ENCODE peak calls at places on chromosomes 7 and 10, in six cellular contexts. One of them, this sample, is unnamed.

GRCh38 chr10:82811621-82812020 is 936.6 kb downstream of the NRG3 start:
- DNase-seq in tibial artery: no peak
- DNase-seq in CD4-positive, CD25-positive, alpha-beta regulatory T cell: no peak
- DNase-seq in CD4-positive, alpha-beta memory T cell: no peak
- DNase-seq in Peyer's patch: no peak
- DNase-seq in MM.1S: peak; percentile 21
- DNase-seq in this sample: no peak

GRCh38 chr7:44590910-44591309 is 8.9 kb upstream of the TMED4 start:
- DNase-seq in Peyer's patch: no peak
- DNase-seq in CD4-positive, CD25-positive, alpha-beta regulatory T cell: no peak
- DNase-seq in MM.1S: no peak
- DNase-seq in tibial artery: peak; percentile 16
- DNase-seq in CD4-positive, alpha-beta memory T cell: no peak
- DNase-seq in this sample: no peak

GRCh38 chr7:109376576-109376975 is 806.9 kb downstream of the DNAJB9 start:
- DNase-seq in Peyer's patch: no peak
- DNase-seq in tibial artery: no peak
- DNase-seq in MM.1S: no peak
- DNase-seq in CD4-positive, CD25-positive, alpha-beta regulatory T cell: no peak
- DNase-seq in CD4-positive, alpha-beta memory T cell: no peak
- DNase-seq in this sample: no peak

GRCh38 chr7:72326365-72326764 is 85.8 kb downstream of the CALN1 start:
- DNase-seq in tibial artery: no peak
- DNase-seq in CD4-positive, alpha-beta memory T cell: no peak
- DNase-seq in Peyer's patch: no peak
- DNase-seq in CD4-positive, CD25-positive, alpha-beta regulatory T cell: no peak
- DNase-seq in MM.1S: no peak
- DNase-seq in this sample: no peak

GRCh38 chr10:44968101-44968886 is 8.7 kb downstream of the RASSF4 start:
- DNase-seq in CD4-positive, alpha-beta memory T cell: no peak
- DNase-seq in tibial artery: peak; percentile 88
- DNase-seq in Peyer's patch: peak; percentile 57
- DNase-seq in MM.1S: no peak
- DNase-seq in CD4-positive, CD25-positive, alpha-beta regulatory T cell: peak; percentile 38
- DNase-seq in this sample: no peak

GRCh38 chr7:3149961-3150516 is 106.4 kb upstream of the CARD11 start:
- DNase-seq in tibial artery: peak; percentile 25
- DNase-seq in CD4-positive, alpha-beta memory T cell: no peak
- DNase-seq in CD4-positive, CD25-positive, alpha-beta regulatory T cell: no peak
- DNase-seq in MM.1S: no peak
- DNase-seq in Peyer's patch: peak; percentile 24
- DNase-seq in this sample: no peak

GRCh38 chr10:99370993-99371392 is 41.8 kb downstream of the CNNM1 start:
- DNase-seq in MM.1S: peak; percentile 67
- DNase-seq in Peyer's patch: no peak
- DNase-seq in CD4-positive, CD25-positive, alpha-beta regulatory T cell: peak; percentile 10
- DNase-seq in CD4-positive, alpha-beta memory T cell: no peak
- DNase-seq in tibial artery: no peak
- DNase-seq in this sample: no peak

GRCh38 chr10:34764347-34764991 is 50.6 kb downstream of the PARD3 start:
- DNase-seq in Peyer's patch: no peak
- DNase-seq in CD4-positive, CD25-positive, alpha-beta regulatory T cell: no peak
- DNase-seq in tibial artery: no peak
- DNase-seq in CD4-positive, alpha-beta memory T cell: no peak
- DNase-seq in MM.1S: no peak
- DNase-seq in this sample: no peak

GRCh38 chr10:30534465-30535144 is 94.9 kb downstream of the LYZL2 start:
- DNase-seq in CD4-positive, CD25-positive, alpha-beta regulatory T cell: peak; percentile 82
- DNase-seq in tibial artery: peak; percentile 82
- DNase-seq in MM.1S: peak; percentile 77
- DNase-seq in CD4-positive, alpha-beta memory T cell: peak; percentile 77
- DNase-seq in Peyer's patch: peak; percentile 82
- DNase-seq in this sample: peak; percentile 74

GRCh38 chr7:50229964-50230363 is 74.6 kb upstream of the IKZF1 start:
- DNase-seq in tibial artery: no peak
- DNase-seq in CD4-positive, CD25-positive, alpha-beta regulatory T cell: peak; percentile 59
- DNase-seq in Peyer's patch: no peak
- DNase-seq in CD4-positive, alpha-beta memory T cell: no peak
- DNase-seq in MM.1S: peak; percentile 42
- DNase-seq in this sample: no peak

GRCh38 chr7:128380807-128381130 is 19.3 kb upstream of the PRRT4 start:
- DNase-seq in CD4-positive, CD25-positive, alpha-beta regulatory T cell: no peak
- DNase-seq in tibial artery: no peak
- DNase-seq in MM.1S: no peak
- DNase-seq in CD4-positive, alpha-beta memory T cell: no peak
- DNase-seq in Peyer's patch: no peak
- DNase-seq in this sample: no peak

GRCh38 chr7:20786421-20786778 is 286 bp downstream of the SP8 start:
- DNase-seq in Peyer's patch: no peak
- DNase-seq in MM.1S: no peak
- DNase-seq in CD4-positive, alpha-beta memory T cell: no peak
- DNase-seq in tibial artery: no peak
- DNase-seq in CD4-positive, CD25-positive, alpha-beta regulatory T cell: no peak
- DNase-seq in this sample: no peak

GRCh38 chr7:114478384-114478783 is 63.8 kb downstream of the FOXP2 start:
- DNase-seq in MM.1S: peak; percentile 37
- DNase-seq in Peyer's patch: no peak
- DNase-seq in tibial artery: no peak
- DNase-seq in CD4-positive, CD25-positive, alpha-beta regulatory T cell: no peak
- DNase-seq in CD4-positive, alpha-beta memory T cell: no peak
- DNase-seq in this sample: no peak

GRCh38 chr10:116989439-116989838 is 15.5 kb downstream of the SHTN1 start:
- DNase-seq in Peyer's patch: no peak
- DNase-seq in CD4-positive, CD25-positive, alpha-beta regulatory T cell: no peak
- DNase-seq in CD4-positive, alpha-beta memory T cell: no peak
- DNase-seq in MM.1S: no peak
- DNase-seq in tibial artery: no peak
- DNase-seq in this sample: no peak

GRCh38 chr10:24453404-24453830 is 244.5 kb downstream of the KIAA1217 start:
- DNase-seq in CD4-positive, alpha-beta memory T cell: no peak
- DNase-seq in Peyer's patch: no peak
- DNase-seq in MM.1S: no peak
- DNase-seq in tibial artery: no peak
- DNase-seq in CD4-positive, CD25-positive, alpha-beta regulatory T cell: no peak
- DNase-seq in this sample: no peak

GRCh38 chr10:72104472-72105097 is 16.2 kb upstream of the SPOCK2 start:
- DNase-seq in tibial artery: no peak
- DNase-seq in CD4-positive, alpha-beta memory T cell: no peak
- DNase-seq in MM.1S: no peak
- DNase-seq in Peyer's patch: no peak
- DNase-seq in CD4-positive, CD25-positive, alpha-beta regulatory T cell: no peak
- DNase-seq in this sample: no peak

GRCh38 chr7:40474790-40475680 is 340.2 kb downstream of the SUGCT start:
- DNase-seq in tibial artery: no peak
- DNase-seq in CD4-positive, alpha-beta memory T cell: no peak
- DNase-seq in MM.1S: peak; percentile 88
- DNase-seq in CD4-positive, CD25-positive, alpha-beta regulatory T cell: peak; percentile 27
- DNase-seq in Peyer's patch: no peak
- DNase-seq in this sample: no peak

GRCh38 chr7:6628045-6628444 is 9.1 kb upstream of the ZNF316 start:
- DNase-seq in MM.1S: no peak
- DNase-seq in CD4-positive, CD25-positive, alpha-beta regulatory T cell: no peak
- DNase-seq in CD4-positive, alpha-beta memory T cell: no peak
- DNase-seq in Peyer's patch: no peak
- DNase-seq in tibial artery: peak; percentile 60
- DNase-seq in this sample: no peak

GRCh38 chr7:70646551-70647248 is 485.2 kb upstream of the GALNT17 start:
- DNase-seq in CD4-positive, alpha-beta memory T cell: no peak
- DNase-seq in CD4-positive, CD25-positive, alpha-beta regulatory T cell: no peak
- DNase-seq in tibial artery: no peak
- DNase-seq in MM.1S: no peak
- DNase-seq in Peyer's patch: no peak
- DNase-seq in this sample: no peak

GRCh38 chr10:102770108-102770482 is 26.3 kb downstream of the WBP1L start:
- DNase-seq in MM.1S: no peak
- DNase-seq in CD4-positive, alpha-beta memory T cell: no peak
- DNase-seq in Peyer's patch: no peak
- DNase-seq in CD4-positive, CD25-positive, alpha-beta regulatory T cell: no peak
- DNase-seq in tibial artery: no peak
- DNase-seq in this sample: no peak
- H3K27ac ChIP-seq in MM.1S: no peak overlapping the region
- H3K27ac ChIP-seq in CD4-positive, alpha-beta memory T cell: no peak overlapping the region
- H3K27ac ChIP-seq in Peyer's patch: no peak overlapping the region
- H3K27ac ChIP-seq in CD4-positive, CD25-positive, alpha-beta regulatory T cell: no peak overlapping the region
- H3K27ac ChIP-seq in tibial artery: peak overlapping the region; percentile 20
- H3K27ac ChIP-seq in this sample: no peak overlapping the region

GRCh38 chr10:129938460-129938859 is 25.6 kb downstream of the EBF3 start:
- DNase-seq in CD4-positive, CD25-positive, alpha-beta regulatory T cell: no peak
- DNase-seq in CD4-positive, alpha-beta memory T cell: no peak
- DNase-seq in Peyer's patch: no peak
- DNase-seq in MM.1S: no peak
- DNase-seq in tibial artery: peak; percentile 20
- DNase-seq in this sample: no peak
- H3K4me1 ChIP-seq in CD4-positive, CD25-positive, alpha-beta regulatory T cell: no peaks in the 10 kb centered on the region
- H3K4me1 ChIP-seq in CD4-positive, alpha-beta memory T cell: no peaks in the 10 kb centered on the region
- H3K4me1 ChIP-seq in Peyer's patch: no peaks in the 10 kb centered on the region
- H3K4me1 ChIP-seq in MM.1S: no peaks in the 10 kb centered on the region
- H3K4me1 ChIP-seq in tibial artery: no peaks in the 10 kb centered on the region
- H3K4me1 ChIP-seq in this sample: no peaks in the 10 kb centered on the region

DNA sequence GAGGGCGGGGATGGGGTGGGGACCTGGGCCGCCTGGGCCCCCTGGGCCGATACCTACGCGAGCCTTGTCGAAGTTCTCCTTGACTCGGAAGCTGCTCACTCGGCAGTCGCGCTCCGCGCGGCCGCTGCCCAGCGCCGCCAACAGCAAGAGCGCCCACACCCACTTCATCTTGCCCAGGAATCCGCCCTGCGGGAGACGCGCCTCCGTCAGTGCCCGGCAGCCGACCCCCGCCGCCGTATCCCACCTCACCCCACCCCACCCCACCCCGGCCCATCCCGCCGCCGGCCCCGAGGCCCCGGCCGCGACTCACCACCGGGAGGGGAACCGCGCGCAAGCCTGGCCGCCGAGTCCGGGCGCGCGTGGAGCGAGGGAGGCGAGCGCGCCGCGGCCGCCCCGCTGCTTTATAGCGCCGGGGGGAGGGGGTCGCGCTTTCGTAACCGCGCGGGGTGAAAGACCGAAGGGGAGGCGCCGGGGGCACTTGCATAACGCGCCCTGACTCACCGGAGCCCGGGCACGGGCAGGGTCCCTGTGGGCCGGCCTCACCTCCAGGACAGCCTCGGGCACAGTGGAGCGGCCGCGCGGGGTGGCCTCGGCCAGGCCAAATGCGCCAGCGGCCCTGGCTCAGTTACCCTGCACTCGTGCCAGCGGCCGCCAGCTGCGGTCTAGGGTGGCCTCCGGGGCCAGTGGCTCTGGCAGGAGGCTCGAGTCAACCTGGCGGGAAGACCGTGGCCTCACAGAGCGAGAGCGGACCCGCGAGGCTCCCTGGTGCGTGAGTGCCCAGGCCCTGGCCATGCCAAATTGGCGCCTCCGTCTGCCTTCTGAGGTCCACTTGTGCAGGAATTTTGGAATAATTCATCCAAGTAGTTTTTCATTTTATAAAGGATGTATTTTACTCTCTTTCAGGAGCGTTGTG is at the start of gene RBP4:
- DNase-seq in CD4-positive, CD25-positive, alpha-beta regulatory T cell: no peak
- DNase-seq in tibial artery: no peak
- DNase-seq in CD4-positive, alpha-beta memory T cell: no peak
- DNase-seq in MM.1S: no peak
- DNase-seq in Peyer's patch: no peak
- DNase-seq in this sample: no peak
- H3K4me3 ChIP-seq in CD4-positive, CD25-positive, alpha-beta regulatory T cell: no peak within 1 kb of the TSS
- H3K4me3 ChIP-seq in tibial artery: peak within 1 kb of the TSS; percentile 37
- H3K4me3 ChIP-seq in CD4-positive, alpha-beta memory T cell: no peak within 1 kb of the TSS
- H3K4me3 ChIP-seq in MM.1S: no peak within 1 kb of the TSS
- H3K4me3 ChIP-seq in Peyer's patch: no peak within 1 kb of the TSS
- H3K4me3 ChIP-seq in this sample: no peak within 1 kb of the TSS

GRCh38 chr7:85019778-85020177 is 167.1 kb downstream of the SEMA3D start:
- DNase-seq in tibial artery: no peak
- DNase-seq in Peyer's patch: no peak
- DNase-seq in MM.1S: no peak
- DNase-seq in CD4-positive, alpha-beta memory T cell: no peak
- DNase-seq in CD4-positive, CD25-positive, alpha-beta regulatory T cell: no peak
- DNase-seq in this sample: no peak
- H3K27ac ChIP-seq in tibial artery: no peak overlapping the region
- H3K27ac ChIP-seq in Peyer's patch: no peak overlapping the region
- H3K27ac ChIP-seq in MM.1S: no peak overlapping the region
- H3K27ac ChIP-seq in CD4-positive, alpha-beta memory T cell: no peak overlapping the region
- H3K27ac ChIP-seq in CD4-positive, CD25-positive, alpha-beta regulatory T cell: no peak overlapping the region
- H3K27ac ChIP-seq in this sample: no peak overlapping the region

GRCh38 chr10:88114368-88114767 is 250.9 kb downstream of the PTEN start:
- DNase-seq in Peyer's patch: peak; percentile 52
- DNase-seq in CD4-positive, alpha-beta memory T cell: peak; percentile 18
- DNase-seq in MM.1S: peak; percentile 70
- DNase-seq in CD4-positive, CD25-positive, alpha-beta regulatory T cell: peak; percentile 35
- DNase-seq in tibial artery: peak; percentile 76
- DNase-seq in this sample: no peak
- H3K4me1 ChIP-seq in Peyer's patch: peaks cover 3% of the 10 kb centered on the region
- H3K4me1 ChIP-seq in CD4-positive, alpha-beta memory T cell: peaks cover 32% of the 10 kb centered on the region
- H3K4me1 ChIP-seq in MM.1S: peaks cover 15% of the 10 kb centered on the region
- H3K4me1 ChIP-seq in CD4-positive, CD25-positive, alpha-beta regulatory T cell: peaks cover 24% of the 10 kb centered on the region
- H3K4me1 ChIP-seq in tibial artery: no peaks in the 10 kb centered on the region
- H3K4me1 ChIP-seq in this sample: peaks cover 26% of the 10 kb centered on the region